ENCODE peak calls at places on chromosomes 16 and 17, in four cellular contexts. Y is BJ, G is body of pancreas, C is lower lobe of right lung. D is an unnamed sample.

GRCh38 chr17:14337596-14338079 is 36.8 kb downstream of the HS3ST3B1 start:
- DNase-seq in C (no peak), G (no peak), Y (no peak), D (no peak)

GRCh38 chr16:5187402-5187952 is 89.9 kb upstream of the EEF2KMT start:
- DNase-seq in C (no peak), G (no peak), Y (no peak), D (no peak)

GRCh38 chr17:77385750-77386501 is 245.2 kb downstream of the SEC14L1 start:
- DNase-seq in C (peak), Y (no peak), G (no peak), D (no peak)

GRCh38 chr16:68470461-68471150 is 22.3 kb upstream of the SMPD3 start:
- DNase-seq in G (no peak), Y (no peak), C (peak), D (no peak)

GRCh38 chr17:79532107-79532790 is 78.6 kb downstream of the RBFOX3 start:
- DNase-seq in Y (no peak), C (peak), G (no peak), D (no peak)

GRCh38 chr16:83651871-83652270 is 155.9 kb upstream of the HSBP1 start:
- DNase-seq in G (no peak), C (no peak), Y (no peak), D (no peak)

GRCh38 chr17:82804442-82805191 is 35.2 kb downstream of the ZNF750 start:
- DNase-seq in G (peak), C (no peak), Y (no peak), D (no peak)

GRCh38 chr16:86975445-86975844 is 341.7 kb downstream of the C16orf95 start:
- DNase-seq in C (no peak), G (no peak), Y (no peak), D (peak)

GRCh38 chr16:78961464-78961863 is 639.1 kb downstream of the MAF start:
- DNase-seq in C (no peak), Y (no peak), G (no peak), D (no peak)

GRCh38 chr16:68367034-68367433 is 56.2 kb downstream of the PRMT7 start:
- DNase-seq in C (no peak), G (peak), Y (no peak), D (no peak)

GRCh38 chr17:33778505-33779398 is 476.3 kb upstream of the CCL2 start:
- DNase-seq in Y (peak), G (peak), C (no peak), D (peak)

GRCh38 chr17:49280918-49281317 is 50.3 kb upstream of the PHOSPHO1 start:
- DNase-seq in Y (no peak), G (no peak), C (no peak), D (no peak)

GRCh38 chr17:351875-352420 is 659 bp downstream of the RPH3AL start:
- DNase-seq in C (no peak), Y (no peak), G (no peak), D (no peak)

GRCh38 chr16:49939495-49939894 is 83.6 kb upstream of the ZNF423 start:
- DNase-seq in Y (no peak), G (no peak), C (no peak), D (no peak)

GRCh38 chr17:66365204-66365524 is 62.8 kb downstream of the PRKCA start:
- DNase-seq in Y (no peak), G (no peak), C (no peak), D (no peak)

GRCh38 chr16:64196444-64196843 is 925.4 kb downstream of the CDH11 start:
- DNase-seq in G (no peak), C (no peak), Y (peak), D (no peak)

GRCh38 chr16:48541108-48541786 is 68.7 kb downstream of the N4BP1 start:
- DNase-seq in Y (no peak), G (no peak), C (no peak), D (no peak)

GRCh38 chr16:893360-893759 is 77.4 kb downstream of the LMF1 start:
- DNase-seq in C (no peak), G (no peak), Y (no peak), D (no peak)
- TF ChIP-seq CTCF in C (no peak), G (no peak), Y (no peak), D (no peak)

GRCh38 chr17:7835818-7836595 is 2.0 kb downstream of the KDM6B start:
- DNase-seq in G (peak), C (peak), Y (no peak), D (no peak)
- H3K4me3 ChIP-seq in G (peak), C (peak), Y (peak), D (peak)

DNA sequence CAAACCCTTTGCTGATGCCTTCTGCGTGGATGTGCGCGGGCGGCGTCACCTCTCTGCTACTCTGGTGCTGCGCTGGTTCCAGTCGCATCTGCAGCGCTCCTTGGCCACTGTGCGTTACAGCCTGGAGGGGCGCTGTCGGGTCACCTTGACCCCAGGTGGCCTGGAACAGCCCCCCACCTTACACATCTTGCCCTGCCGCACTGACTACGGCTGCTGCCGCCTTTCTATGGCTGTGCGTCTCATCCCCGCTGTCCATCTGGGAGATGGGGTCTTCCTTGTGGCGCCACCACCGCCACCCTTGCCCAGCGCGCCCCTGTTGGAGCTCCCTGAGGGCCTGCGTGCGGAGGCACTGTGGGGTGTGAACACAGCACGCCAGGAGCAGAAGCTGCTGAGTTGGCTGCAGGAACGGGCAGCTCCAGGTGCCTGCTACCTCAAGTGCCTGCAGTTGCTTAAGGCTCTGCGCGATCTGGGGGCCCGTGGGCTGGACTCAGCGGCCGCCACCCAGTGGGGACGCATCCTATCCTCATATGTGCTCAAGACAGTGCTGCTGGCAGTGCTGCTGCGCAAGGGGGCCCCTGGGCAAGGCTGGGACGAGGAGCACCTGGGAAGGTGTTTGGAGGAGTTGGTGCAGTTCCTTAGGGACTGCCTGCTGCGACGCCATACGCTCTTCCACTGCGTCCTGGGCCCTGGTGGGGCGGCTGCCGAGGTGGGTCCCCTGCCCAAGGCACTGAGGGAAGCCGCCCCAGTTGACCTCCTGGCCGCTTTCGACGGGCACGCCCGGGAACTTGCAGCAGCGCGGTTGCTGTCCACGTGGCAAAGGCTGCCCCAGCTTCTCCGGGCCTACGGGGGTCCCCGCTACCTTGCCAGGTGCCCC is 1.6 kb downstream of the ITPRIPL2 start:
- DNase-seq in G (no peak), C (no peak), Y (no peak), D (no peak)
- TF ChIP-seq CTCF in G (no peak), C (peak), Y (peak), D (no peak)

DNA sequence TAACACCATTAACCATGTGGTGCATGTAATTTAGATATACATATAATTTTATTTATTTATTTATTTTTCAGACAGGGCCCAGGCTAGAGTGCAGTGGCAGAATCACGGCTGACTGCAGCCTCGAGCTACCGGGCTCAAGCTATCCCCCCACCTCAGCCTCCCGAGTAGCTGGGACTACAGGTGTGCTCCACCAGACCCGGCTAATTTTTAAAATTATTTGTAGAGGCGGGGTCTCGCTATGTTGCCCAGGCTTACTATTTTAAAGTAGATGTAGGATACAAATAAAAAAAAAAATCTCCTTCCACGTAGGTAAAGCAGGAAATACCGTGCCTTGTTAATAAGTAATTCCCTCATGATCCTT is 446 bp upstream of the COQ7 start:
- DNase-seq in Y (no peak), G (peak), C (no peak), D (no peak)
- H3K4me3 ChIP-seq in Y (no peak), G (no peak), C (peak), D (peak)